ENCODE peak calls at places on chromosomes 13 and 19, in seven cellular contexts. One of them, this sample, is unnamed.
A peak's percentile ranks its signal among the peaks of the same experiment; 100 is the strongest.

GRCh38 chr19:11995174-11995573 is 30.3 kb downstream of the ZNF763 start:
- DNase-seq in BJ: no peak
- DNase-seq in body of pancreas: no peak
- DNase-seq in progenitor cell of endocrine pancreas: no peak
- DNase-seq in nephron progenitor cell: no peak
- DNase-seq in fibroblast of villous mesenchyme: peak; percentile 11
- DNase-seq in fibroblast of lung: no peak
- DNase-seq in this sample: no peak

GRCh38 chr19:23996549-23996948 is 81.9 kb downstream of the ZNF726 start:
- DNase-seq in BJ: no peak
- DNase-seq in body of pancreas: no peak
- DNase-seq in progenitor cell of endocrine pancreas: no peak
- DNase-seq in nephron progenitor cell: no peak
- DNase-seq in fibroblast of villous mesenchyme: no peak
- DNase-seq in fibroblast of lung: no peak
- DNase-seq in this sample: no peak

GRCh38 chr13:103515410-103515809 is 449.2 kb upstream of the SLC10A2 start:
- DNase-seq in BJ: no peak
- DNase-seq in body of pancreas: no peak
- DNase-seq in progenitor cell of endocrine pancreas: no peak
- DNase-seq in nephron progenitor cell: no peak
- DNase-seq in fibroblast of villous mesenchyme: no peak
- DNase-seq in fibroblast of lung: no peak
- DNase-seq in this sample: no peak

GRCh38 chr13:97879646-97880297 is 73.7 kb upstream of the IPO5 start:
- DNase-seq in BJ: peak; percentile 81
- DNase-seq in body of pancreas: no peak
- DNase-seq in progenitor cell of endocrine pancreas: no peak
- DNase-seq in nephron progenitor cell: no peak
- DNase-seq in fibroblast of villous mesenchyme: peak; percentile 54
- DNase-seq in fibroblast of lung: peak; percentile 80
- DNase-seq in this sample: no peak

GRCh38 chr13:98690348-98691041 is 62.0 kb downstream of the SLC15A1 start:
- DNase-seq in BJ: no peak
- DNase-seq in body of pancreas: no peak
- DNase-seq in progenitor cell of endocrine pancreas: no peak
- DNase-seq in nephron progenitor cell: no peak
- DNase-seq in fibroblast of villous mesenchyme: no peak
- DNase-seq in fibroblast of lung: no peak
- DNase-seq in this sample: no peak

GRCh38 chr13:53783466-53783865 is 754.9 kb downstream of the OLFM4 start:
- DNase-seq in BJ: no peak
- DNase-seq in body of pancreas: peak; percentile 24
- DNase-seq in progenitor cell of endocrine pancreas: no peak
- DNase-seq in nephron progenitor cell: peak; percentile 2
- DNase-seq in fibroblast of villous mesenchyme: no peak
- DNase-seq in fibroblast of lung: no peak
- DNase-seq in this sample: no peak

GRCh38 chr13:78060966-78061365 is 142.3 kb upstream of the EDNRB start:
- DNase-seq in BJ: no peak
- DNase-seq in body of pancreas: no peak
- DNase-seq in progenitor cell of endocrine pancreas: no peak
- DNase-seq in nephron progenitor cell: no peak
- DNase-seq in fibroblast of villous mesenchyme: no peak
- DNase-seq in fibroblast of lung: no peak
- DNase-seq in this sample: no peak

GRCh38 chr13:85406269-85406975 is 392.8 kb downstream of the SLITRK6 start:
- DNase-seq in BJ: no peak
- DNase-seq in body of pancreas: no peak
- DNase-seq in progenitor cell of endocrine pancreas: no peak
- DNase-seq in nephron progenitor cell: no peak
- DNase-seq in fibroblast of villous mesenchyme: no peak
- DNase-seq in fibroblast of lung: no peak
- DNase-seq in this sample: no peak

GRCh38 chr19:42113641-42114348 is 18.5 kb downstream of the POU2F2 start:
- DNase-seq in BJ: peak; percentile 91
- DNase-seq in body of pancreas: no peak
- DNase-seq in progenitor cell of endocrine pancreas: no peak
- DNase-seq in nephron progenitor cell: peak; percentile 60
- DNase-seq in fibroblast of villous mesenchyme: peak; percentile 90
- DNase-seq in fibroblast of lung: peak; percentile 87
- DNase-seq in this sample: peak; percentile 68

GRCh38 chr19:20964798-20965197 is 41.7 kb downstream of the ZNF85 start:
- DNase-seq in BJ: no peak
- DNase-seq in body of pancreas: no peak
- DNase-seq in progenitor cell of endocrine pancreas: no peak
- DNase-seq in nephron progenitor cell: no peak
- DNase-seq in fibroblast of villous mesenchyme: no peak
- DNase-seq in fibroblast of lung: no peak
- DNase-seq in this sample: no peak

GRCh38 chr19:35559781-35560180 is 3.7 kb downstream of the ATP4A start:
- DNase-seq in BJ: no peak
- DNase-seq in body of pancreas: no peak
- DNase-seq in progenitor cell of endocrine pancreas: no peak
- DNase-seq in nephron progenitor cell: no peak
- DNase-seq in fibroblast of villous mesenchyme: no peak
- DNase-seq in fibroblast of lung: no peak
- DNase-seq in this sample: no peak

GRCh38 chr19:14218615-14219330 is 12.8 kb upstream of the ADGRL1 start:
- DNase-seq in BJ: no peak
- DNase-seq in body of pancreas: no peak
- DNase-seq in progenitor cell of endocrine pancreas: no peak
- DNase-seq in nephron progenitor cell: no peak
- DNase-seq in fibroblast of villous mesenchyme: peak; percentile 72
- DNase-seq in fibroblast of lung: peak; percentile 81
- DNase-seq in this sample: no peak

GRCh38 chr19:17473041-17473440 is 2.7 kb downstream of the SLC27A1 start:
- DNase-seq in BJ: no peak
- DNase-seq in body of pancreas: no peak
- DNase-seq in progenitor cell of endocrine pancreas: no peak
- DNase-seq in nephron progenitor cell: no peak
- DNase-seq in fibroblast of villous mesenchyme: peak; percentile 81
- DNase-seq in fibroblast of lung: peak; percentile 77
- DNase-seq in this sample: no peak

GRCh38 chr19:14333101-14333871 is 48.0 kb upstream of the ADGRE5 start:
- DNase-seq in BJ: no peak
- DNase-seq in body of pancreas: no peak
- DNase-seq in progenitor cell of endocrine pancreas: peak; percentile 18
- DNase-seq in nephron progenitor cell: peak; percentile 39
- DNase-seq in fibroblast of villous mesenchyme: peak; percentile 30
- DNase-seq in fibroblast of lung: peak; percentile 20
- DNase-seq in this sample: no peak

GRCh38 chr13:99605417-99606321 is 104.4 kb downstream of the TM9SF2 start:
- DNase-seq in BJ: no peak
- DNase-seq in body of pancreas: peak; percentile 75
- DNase-seq in progenitor cell of endocrine pancreas: peak; percentile 19
- DNase-seq in nephron progenitor cell: peak; percentile 29
- DNase-seq in fibroblast of villous mesenchyme: no peak
- DNase-seq in fibroblast of lung: no peak
- DNase-seq in this sample: peak; percentile 46

GRCh38 chr19:45283443-45284033 is 32.5 kb downstream of the MARK4 start:
- DNase-seq in BJ: no peak
- DNase-seq in body of pancreas: no peak
- DNase-seq in progenitor cell of endocrine pancreas: no peak
- DNase-seq in nephron progenitor cell: no peak
- DNase-seq in fibroblast of villous mesenchyme: no peak
- DNase-seq in fibroblast of lung: no peak
- DNase-seq in this sample: no peak

GRCh38 chr13:113930711-113931637 is 42.9 kb downstream of the C13orf46 start:
- DNase-seq in BJ: no peak
- DNase-seq in body of pancreas: no peak
- DNase-seq in progenitor cell of endocrine pancreas: no peak
- DNase-seq in nephron progenitor cell: no peak
- DNase-seq in fibroblast of villous mesenchyme: no peak
- DNase-seq in fibroblast of lung: no peak
- DNase-seq in this sample: no peak

GRCh38 chr19:54104998-54105715 is 2.5 kb downstream of the NDUFA3 start:
- DNase-seq in BJ: no peak
- DNase-seq in body of pancreas: no peak
- DNase-seq in progenitor cell of endocrine pancreas: no peak
- DNase-seq in nephron progenitor cell: no peak
- DNase-seq in fibroblast of villous mesenchyme: no peak
- DNase-seq in fibroblast of lung: no peak
- DNase-seq in this sample: no peak

GRCh38 chr19:45863840-45864628 is at the start of gene FOXA3:
- DNase-seq in BJ: no peak
- DNase-seq in body of pancreas: peak; percentile 82
- DNase-seq in progenitor cell of endocrine pancreas: peak; percentile 71
- DNase-seq in nephron progenitor cell: peak; percentile 63
- DNase-seq in fibroblast of villous mesenchyme: peak; percentile 28
- DNase-seq in fibroblast of lung: peak; percentile 24
- DNase-seq in this sample: peak; percentile 63

GRCh38 chr13:40779796-40780285 is 8.9 kb upstream of the MRPS31 start:
- DNase-seq in BJ: no peak
- DNase-seq in body of pancreas: no peak
- DNase-seq in progenitor cell of endocrine pancreas: no peak
- DNase-seq in nephron progenitor cell: no peak
- DNase-seq in fibroblast of villous mesenchyme: no peak
- DNase-seq in fibroblast of lung: no peak
- DNase-seq in this sample: no peak

GRCh38 chr13:40780822-40781401 is 8.5 kb upstream of the SLC25A15 start:
- DNase-seq in BJ: no peak
- DNase-seq in body of pancreas: no peak
- DNase-seq in progenitor cell of endocrine pancreas: no peak
- DNase-seq in nephron progenitor cell: no peak
- DNase-seq in fibroblast of villous mesenchyme: peak; percentile 20
- DNase-seq in fibroblast of lung: peak; percentile 9
- DNase-seq in this sample: no peak

GRCh38 chr13:40777166-40777956 is 6.4 kb upstream of the MRPS31 start:
- DNase-seq in BJ: no peak
- DNase-seq in body of pancreas: peak; percentile 46
- DNase-seq in progenitor cell of endocrine pancreas: no peak
- DNase-seq in nephron progenitor cell: peak; percentile 30
- DNase-seq in fibroblast of villous mesenchyme: peak; percentile 58
- DNase-seq in fibroblast of lung: peak; percentile 63
- DNase-seq in this sample: no peak

GRCh38 chr13:40777957-40778235 is 6.9 kb upstream of the MRPS31 start:
- DNase-seq in BJ: no peak
- DNase-seq in body of pancreas: no peak
- DNase-seq in progenitor cell of endocrine pancreas: no peak
- DNase-seq in nephron progenitor cell: no peak
- DNase-seq in fibroblast of villous mesenchyme: no peak
- DNase-seq in fibroblast of lung: no peak
- DNase-seq in this sample: no peak

DNA sequence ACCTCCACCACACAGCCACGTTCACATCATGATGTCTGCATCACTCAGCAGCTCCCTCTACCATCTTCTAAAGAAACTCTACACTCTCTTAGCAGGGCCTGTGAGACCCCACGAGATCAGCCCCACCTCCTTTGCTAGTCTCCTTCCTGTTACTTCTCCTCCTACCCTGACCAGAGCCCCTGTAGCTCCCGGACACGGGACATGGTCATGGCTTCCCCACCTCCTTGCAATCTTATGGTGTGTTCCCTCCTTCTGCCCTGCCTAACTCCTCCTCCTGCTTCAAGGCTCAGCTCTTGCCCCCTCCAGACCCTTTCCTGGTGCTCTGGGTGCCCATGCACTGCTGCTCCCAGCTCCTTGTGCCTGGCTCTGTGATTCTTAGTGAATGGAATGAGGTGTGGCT is 8.1 kb upstream of the MRPS31 start:
- DNase-seq in BJ: no peak
- DNase-seq in body of pancreas: no peak
- DNase-seq in progenitor cell of endocrine pancreas: no peak
- DNase-seq in nephron progenitor cell: no peak
- DNase-seq in fibroblast of villous mesenchyme: no peak
- DNase-seq in fibroblast of lung: no peak
- DNase-seq in this sample: no peak
- TF ChIP-seq CTCF in BJ: no peak
- TF ChIP-seq CTCF in body of pancreas: no peak
- TF ChIP-seq CTCF in progenitor cell of endocrine pancreas: no peak
- TF ChIP-seq CTCF in nephron progenitor cell: no peak
- TF ChIP-seq CTCF in fibroblast of villous mesenchyme: no peak
- TF ChIP-seq CTCF in fibroblast of lung: no peak
- TF ChIP-seq CTCF in this sample: no peak

DNA sequence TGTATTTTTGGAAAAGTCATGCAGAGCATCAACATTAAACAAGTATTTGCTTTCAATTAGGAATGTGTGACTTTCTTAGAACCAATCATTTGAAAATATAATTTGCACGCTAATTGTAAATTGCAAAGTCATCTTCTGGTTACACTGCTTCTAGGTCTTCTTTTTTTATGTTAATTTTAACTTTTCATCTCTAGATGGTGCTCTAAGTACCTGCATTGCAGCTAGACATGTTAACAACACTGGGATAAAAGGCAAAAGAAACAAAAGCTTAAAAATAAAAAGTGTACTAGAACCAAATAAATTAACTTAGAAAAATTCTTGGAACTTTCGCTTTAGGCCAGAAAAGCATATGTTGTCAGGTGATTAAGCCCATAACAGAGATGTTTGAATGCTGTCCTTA is 2758.2 kb downstream of the PCDH9 start:
- DNase-seq in BJ: no peak
- DNase-seq in body of pancreas: no peak
- DNase-seq in progenitor cell of endocrine pancreas: no peak
- DNase-seq in nephron progenitor cell: no peak
- DNase-seq in fibroblast of villous mesenchyme: peak; percentile 1
- DNase-seq in fibroblast of lung: peak; percentile 76
- DNase-seq in this sample: no peak
- TF ChIP-seq CTCF in BJ: peak; percentile 49
- TF ChIP-seq CTCF in body of pancreas: no peak
- TF ChIP-seq CTCF in progenitor cell of endocrine pancreas: peak; percentile 60
- TF ChIP-seq CTCF in nephron progenitor cell: no peak
- TF ChIP-seq CTCF in fibroblast of villous mesenchyme: no peak
- TF ChIP-seq CTCF in fibroblast of lung: no peak
- TF ChIP-seq CTCF in this sample: no peak

GRCh38 chr13:26499209-26499601 is 58.3 kb upstream of the WASF3 start:
- DNase-seq in BJ: no peak
- DNase-seq in body of pancreas: no peak
- DNase-seq in progenitor cell of endocrine pancreas: no peak
- DNase-seq in nephron progenitor cell: no peak
- DNase-seq in fibroblast of villous mesenchyme: no peak
- DNase-seq in fibroblast of lung: no peak
- DNase-seq in this sample: no peak

GRCh38 chr13:26503826-26504594 is 53.5 kb upstream of the WASF3 start:
- DNase-seq in BJ: no peak
- DNase-seq in body of pancreas: no peak
- DNase-seq in progenitor cell of endocrine pancreas: no peak
- DNase-seq in nephron progenitor cell: no peak
- DNase-seq in fibroblast of villous mesenchyme: no peak
- DNase-seq in fibroblast of lung: no peak
- DNase-seq in this sample: no peak

GRCh38 chr13:26498524-26499208 is 58.8 kb upstream of the WASF3 start:
- DNase-seq in BJ: no peak
- DNase-seq in body of pancreas: no peak
- DNase-seq in progenitor cell of endocrine pancreas: no peak
- DNase-seq in nephron progenitor cell: no peak
- DNase-seq in fibroblast of villous mesenchyme: no peak
- DNase-seq in fibroblast of lung: peak; percentile 12
- DNase-seq in this sample: no peak

GRCh38 chr13:26500618-26501320 is 56.7 kb upstream of the WASF3 start:
- DNase-seq in BJ: no peak
- DNase-seq in body of pancreas: no peak
- DNase-seq in progenitor cell of endocrine pancreas: no peak
- DNase-seq in nephron progenitor cell: no peak
- DNase-seq in fibroblast of villous mesenchyme: no peak
- DNase-seq in fibroblast of lung: no peak
- DNase-seq in this sample: no peak

GRCh38 chr13:26502826-26503225 is 54.7 kb upstream of the WASF3 start:
- DNase-seq in BJ: no peak
- DNase-seq in body of pancreas: no peak
- DNase-seq in progenitor cell of endocrine pancreas: no peak
- DNase-seq in nephron progenitor cell: no peak
- DNase-seq in fibroblast of villous mesenchyme: peak; percentile 8
- DNase-seq in fibroblast of lung: peak; percentile 68
- DNase-seq in this sample: no peak
- TF ChIP-seq CTCF in BJ: peak; percentile 12
- TF ChIP-seq CTCF in body of pancreas: no peak
- TF ChIP-seq CTCF in progenitor cell of endocrine pancreas: peak; percentile 17
- TF ChIP-seq CTCF in nephron progenitor cell: no peak
- TF ChIP-seq CTCF in fibroblast of villous mesenchyme: no peak
- TF ChIP-seq CTCF in fibroblast of lung: peak; percentile 36
- TF ChIP-seq CTCF in this sample: no peak

GRCh38 chr19:33402421-33403220 is 29.1 kb downstream of the CEBPG start:
- DNase-seq in BJ: no peak
- DNase-seq in body of pancreas: peak; percentile 13
- DNase-seq in progenitor cell of endocrine pancreas: no peak
- DNase-seq in nephron progenitor cell: peak; percentile 3
- DNase-seq in fibroblast of villous mesenchyme: no peak
- DNase-seq in fibroblast of lung: no peak
- DNase-seq in this sample: no peak
- TF ChIP-seq CTCF in BJ: peak; percentile 2
- TF ChIP-seq CTCF in body of pancreas: no peak
- TF ChIP-seq CTCF in progenitor cell of endocrine pancreas: no peak
- TF ChIP-seq CTCF in nephron progenitor cell: no peak
- TF ChIP-seq CTCF in fibroblast of villous mesenchyme: no peak
- TF ChIP-seq CTCF in fibroblast of lung: no peak
- TF ChIP-seq CTCF in this sample: no peak